ENCODE peak calls at places on chromosomes 11 and 22, in ten cellular contexts. One of them, this sample, is unnamed.

GRCh38 chr11:43687120-43687791 is 6.7 kb downstream of the HSD17B12 start:
- DNase-seq in cardiac muscle cell: peak
- DNase-seq in LNCaP clone FGC: no peak
- DNase-seq in mucosa of descending colon: no peak
- DNase-seq in CD8-positive, alpha-beta T cell: no peak
- DNase-seq in AG04449: no peak
- DNase-seq in A549: no peak
- DNase-seq in endothelial cell of umbilical vein: peak
- DNase-seq in cardiac fibroblast: peak
- DNase-seq in GM06990: no peak
- DNase-seq in this sample: peak

GRCh38 chr11:46290598-46291309 is 13.3 kb downstream of the CREB3L1 start:
- DNase-seq in cardiac muscle cell: peak
- DNase-seq in LNCaP clone FGC: no peak
- DNase-seq in mucosa of descending colon: peak
- DNase-seq in CD8-positive, alpha-beta T cell: no peak
- DNase-seq in AG04449: peak
- DNase-seq in A549: peak
- DNase-seq in endothelial cell of umbilical vein: no peak
- DNase-seq in cardiac fibroblast: peak
- DNase-seq in GM06990: no peak
- DNase-seq in this sample: peak

GRCh38 chr22:40764743-40765441 is 54.3 kb downstream of the SLC25A17 start:
- DNase-seq in cardiac muscle cell: no peak
- DNase-seq in LNCaP clone FGC: no peak
- DNase-seq in mucosa of descending colon: no peak
- DNase-seq in CD8-positive, alpha-beta T cell: peak
- DNase-seq in AG04449: no peak
- DNase-seq in A549: no peak
- DNase-seq in endothelial cell of umbilical vein: no peak
- DNase-seq in cardiac fibroblast: no peak
- DNase-seq in GM06990: peak
- DNase-seq in this sample: no peak

GRCh38 chr11:125167292-125167953 is 2.9 kb downstream of the PKNOX2 start:
- DNase-seq in cardiac muscle cell: peak
- DNase-seq in LNCaP clone FGC: no peak
- DNase-seq in mucosa of descending colon: no peak
- DNase-seq in CD8-positive, alpha-beta T cell: no peak
- DNase-seq in AG04449: no peak
- DNase-seq in A549: no peak
- DNase-seq in endothelial cell of umbilical vein: no peak
- DNase-seq in cardiac fibroblast: peak
- DNase-seq in GM06990: no peak
- DNase-seq in this sample: peak

GRCh38 chr11:59283311-59283710 is 70.6 kb upstream of the MPEG1 start:
- DNase-seq in cardiac muscle cell: no peak
- DNase-seq in LNCaP clone FGC: no peak
- DNase-seq in mucosa of descending colon: no peak
- DNase-seq in CD8-positive, alpha-beta T cell: no peak
- DNase-seq in AG04449: no peak
- DNase-seq in A549: no peak
- DNase-seq in endothelial cell of umbilical vein: no peak
- DNase-seq in cardiac fibroblast: no peak
- DNase-seq in GM06990: no peak
- DNase-seq in this sample: no peak

GRCh38 chr22:37563153-37564081 is 3.1 kb downstream of the CDC42EP1 start:
- DNase-seq in cardiac muscle cell: peak
- DNase-seq in LNCaP clone FGC: no peak
- DNase-seq in mucosa of descending colon: peak
- DNase-seq in CD8-positive, alpha-beta T cell: no peak
- DNase-seq in AG04449: peak
- DNase-seq in A549: peak
- DNase-seq in endothelial cell of umbilical vein: peak
- DNase-seq in cardiac fibroblast: peak
- DNase-seq in GM06990: no peak
- DNase-seq in this sample: peak

GRCh38 chr11:119284344-119285157 is 32.4 kb downstream of the MCAM start:
- DNase-seq in cardiac muscle cell: peak
- DNase-seq in LNCaP clone FGC: peak
- DNase-seq in mucosa of descending colon: no peak
- DNase-seq in CD8-positive, alpha-beta T cell: no peak
- DNase-seq in AG04449: no peak
- DNase-seq in A549: peak
- DNase-seq in endothelial cell of umbilical vein: peak
- DNase-seq in cardiac fibroblast: peak
- DNase-seq in GM06990: no peak
- DNase-seq in this sample: peak

GRCh38 chr11:93481279-93481678 is 61.9 kb downstream of the SMCO4 start:
- DNase-seq in cardiac muscle cell: no peak
- DNase-seq in LNCaP clone FGC: no peak
- DNase-seq in mucosa of descending colon: peak
- DNase-seq in CD8-positive, alpha-beta T cell: no peak
- DNase-seq in AG04449: no peak
- DNase-seq in A549: no peak
- DNase-seq in endothelial cell of umbilical vein: no peak
- DNase-seq in cardiac fibroblast: no peak
- DNase-seq in GM06990: no peak
- DNase-seq in this sample: no peak

GRCh38 chr22:26445577-26446275 is 16.7 kb downstream of the ASPHD2 start:
- DNase-seq in cardiac muscle cell: no peak
- DNase-seq in LNCaP clone FGC: no peak
- DNase-seq in mucosa of descending colon: no peak
- DNase-seq in CD8-positive, alpha-beta T cell: no peak
- DNase-seq in AG04449: no peak
- DNase-seq in A549: no peak
- DNase-seq in endothelial cell of umbilical vein: no peak
- DNase-seq in cardiac fibroblast: no peak
- DNase-seq in GM06990: no peak
- DNase-seq in this sample: no peak

GRCh38 chr11:46260161-46260560 is 17.3 kb upstream of the CREB3L1 start:
- DNase-seq in cardiac muscle cell: no peak
- DNase-seq in LNCaP clone FGC: no peak
- DNase-seq in mucosa of descending colon: peak
- DNase-seq in CD8-positive, alpha-beta T cell: no peak
- DNase-seq in AG04449: no peak
- DNase-seq in A549: no peak
- DNase-seq in endothelial cell of umbilical vein: no peak
- DNase-seq in cardiac fibroblast: no peak
- DNase-seq in GM06990: no peak
- DNase-seq in this sample: no peak

GRCh38 chr11:94149435-94149834 is 20.8 kb downstream of the PANX1 start:
- DNase-seq in cardiac muscle cell: peak
- DNase-seq in LNCaP clone FGC: peak
- DNase-seq in mucosa of descending colon: no peak
- DNase-seq in CD8-positive, alpha-beta T cell: no peak
- DNase-seq in AG04449: peak
- DNase-seq in A549: no peak
- DNase-seq in endothelial cell of umbilical vein: peak
- DNase-seq in cardiac fibroblast: peak
- DNase-seq in GM06990: no peak
- DNase-seq in this sample: peak

GRCh38 chr11:86916330-86916729 is 38.9 kb downstream of the FZD4 start:
- DNase-seq in cardiac muscle cell: peak
- DNase-seq in LNCaP clone FGC: no peak
- DNase-seq in mucosa of descending colon: no peak
- DNase-seq in CD8-positive, alpha-beta T cell: no peak
- DNase-seq in AG04449: no peak
- DNase-seq in A549: peak
- DNase-seq in endothelial cell of umbilical vein: peak
- DNase-seq in cardiac fibroblast: peak
- DNase-seq in GM06990: no peak
- DNase-seq in this sample: peak

GRCh38 chr11:12006552-12007229 is 1.7 kb downstream of the DKK3 start:
- DNase-seq in cardiac muscle cell: no peak
- DNase-seq in LNCaP clone FGC: no peak
- DNase-seq in mucosa of descending colon: no peak
- DNase-seq in CD8-positive, alpha-beta T cell: no peak
- DNase-seq in AG04449: no peak
- DNase-seq in A549: no peak
- DNase-seq in endothelial cell of umbilical vein: no peak
- DNase-seq in cardiac fibroblast: no peak
- DNase-seq in GM06990: no peak
- DNase-seq in this sample: no peak

GRCh38 chr11:12008790-12009616 is 577 bp upstream of the DKK3 start:
- DNase-seq in cardiac muscle cell: peak
- DNase-seq in LNCaP clone FGC: no peak
- DNase-seq in mucosa of descending colon: no peak
- DNase-seq in CD8-positive, alpha-beta T cell: no peak
- DNase-seq in AG04449: no peak
- DNase-seq in A549: peak
- DNase-seq in endothelial cell of umbilical vein: peak
- DNase-seq in cardiac fibroblast: peak
- DNase-seq in GM06990: no peak
- DNase-seq in this sample: no peak

GRCh38 chr11:12009617-12010321 is 1.3 kb upstream of the DKK3 start:
- DNase-seq in cardiac muscle cell: no peak
- DNase-seq in LNCaP clone FGC: no peak
- DNase-seq in mucosa of descending colon: no peak
- DNase-seq in CD8-positive, alpha-beta T cell: no peak
- DNase-seq in AG04449: no peak
- DNase-seq in A549: peak
- DNase-seq in endothelial cell of umbilical vein: no peak
- DNase-seq in cardiac fibroblast: no peak
- DNase-seq in GM06990: no peak
- DNase-seq in this sample: no peak

GRCh38 chr11:12007230-12007593 is 1.2 kb downstream of the DKK3 start:
- DNase-seq in cardiac muscle cell: no peak
- DNase-seq in LNCaP clone FGC: no peak
- DNase-seq in mucosa of descending colon: no peak
- DNase-seq in CD8-positive, alpha-beta T cell: no peak
- DNase-seq in AG04449: no peak
- DNase-seq in A549: no peak
- DNase-seq in endothelial cell of umbilical vein: no peak
- DNase-seq in cardiac fibroblast: no peak
- DNase-seq in GM06990: no peak
- DNase-seq in this sample: no peak

GRCh38 chr11:12007769-12008737 is at the start of gene DKK3:
- DNase-seq in cardiac muscle cell: no peak
- DNase-seq in LNCaP clone FGC: no peak
- DNase-seq in mucosa of descending colon: no peak
- DNase-seq in CD8-positive, alpha-beta T cell: peak
- DNase-seq in AG04449: no peak
- DNase-seq in A549: no peak
- DNase-seq in endothelial cell of umbilical vein: peak
- DNase-seq in cardiac fibroblast: peak
- DNase-seq in GM06990: no peak
- DNase-seq in this sample: no peak
- H3K4me3 ChIP-seq in cardiac muscle cell: peak
- H3K4me3 ChIP-seq in LNCaP clone FGC: no peak
- H3K4me3 ChIP-seq in mucosa of descending colon: no peak
- H3K4me3 ChIP-seq in CD8-positive, alpha-beta T cell: peak
- H3K4me3 ChIP-seq in AG04449: peak
- H3K4me3 ChIP-seq in A549: peak
- H3K4me3 ChIP-seq in endothelial cell of umbilical vein: peak
- H3K4me3 ChIP-seq in cardiac fibroblast: peak
- H3K4me3 ChIP-seq in GM06990: no peak
- H3K4me3 ChIP-seq in this sample: peak

DNA sequence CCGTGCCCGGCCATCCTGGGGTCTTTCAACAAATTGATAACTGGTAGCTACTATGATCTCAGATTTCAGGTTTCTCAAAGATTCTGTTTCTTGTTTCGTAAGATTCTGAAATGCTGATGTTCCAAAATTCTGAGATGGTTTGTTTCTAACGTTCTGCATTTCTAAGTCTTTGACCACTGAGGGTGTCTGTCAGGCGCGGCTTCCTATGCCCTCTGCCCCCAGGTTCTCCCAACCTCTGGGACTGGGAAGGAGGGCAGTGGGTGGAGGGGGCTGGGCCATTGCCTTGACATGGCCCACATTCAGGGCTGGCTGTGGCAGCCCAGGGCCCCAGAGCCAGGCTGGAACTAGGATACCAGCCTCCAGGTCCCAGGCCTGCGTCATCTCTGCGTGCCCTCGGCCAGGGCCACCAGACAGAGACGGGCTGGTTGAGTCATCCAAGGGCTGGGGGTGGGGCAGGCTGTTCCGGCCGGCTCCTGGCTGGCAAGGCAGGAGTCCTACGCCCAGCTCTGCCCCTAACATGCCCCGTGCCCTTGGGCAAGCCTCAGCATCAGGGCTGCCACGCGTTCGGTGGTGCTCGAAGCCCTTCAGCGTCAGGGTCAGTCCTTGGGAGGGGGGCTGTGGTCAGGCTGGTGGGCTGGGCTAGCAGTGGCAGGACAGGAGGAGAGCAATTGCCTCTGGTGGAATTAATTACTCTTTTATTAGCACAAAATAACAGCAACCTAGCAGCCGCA is 5.2 kb downstream of the TMEM134 start:
- DNase-seq in cardiac muscle cell: no peak
- DNase-seq in LNCaP clone FGC: no peak
- DNase-seq in mucosa of descending colon: peak
- DNase-seq in CD8-positive, alpha-beta T cell: no peak
- DNase-seq in AG04449: no peak
- DNase-seq in A549: peak
- DNase-seq in endothelial cell of umbilical vein: no peak
- DNase-seq in cardiac fibroblast: no peak
- DNase-seq in GM06990: no peak
- DNase-seq in this sample: no peak
- H3K4me3 ChIP-seq in cardiac muscle cell: no peak
- H3K4me3 ChIP-seq in LNCaP clone FGC: peak
- H3K4me3 ChIP-seq in mucosa of descending colon: no peak
- H3K4me3 ChIP-seq in CD8-positive, alpha-beta T cell: peak
- H3K4me3 ChIP-seq in AG04449: peak
- H3K4me3 ChIP-seq in A549: peak
- H3K4me3 ChIP-seq in endothelial cell of umbilical vein: peak
- H3K4me3 ChIP-seq in cardiac fibroblast: peak
- H3K4me3 ChIP-seq in GM06990: peak
- H3K4me3 ChIP-seq in this sample: no peak

GRCh38 chr11:110094298-110095073 is 1.3 kb downstream of the ZC3H12C start:
- DNase-seq in cardiac muscle cell: no peak
- DNase-seq in LNCaP clone FGC: no peak
- DNase-seq in mucosa of descending colon: no peak
- DNase-seq in CD8-positive, alpha-beta T cell: no peak
- DNase-seq in AG04449: no peak
- DNase-seq in A549: no peak
- DNase-seq in endothelial cell of umbilical vein: peak
- DNase-seq in cardiac fibroblast: no peak
- DNase-seq in GM06990: no peak
- DNase-seq in this sample: no peak
- H3K4me3 ChIP-seq in cardiac muscle cell: peak
- H3K4me3 ChIP-seq in LNCaP clone FGC: no peak
- H3K4me3 ChIP-seq in mucosa of descending colon: no peak
- H3K4me3 ChIP-seq in CD8-positive, alpha-beta T cell: no peak
- H3K4me3 ChIP-seq in AG04449: peak
- H3K4me3 ChIP-seq in A549: peak
- H3K4me3 ChIP-seq in endothelial cell of umbilical vein: peak
- H3K4me3 ChIP-seq in cardiac fibroblast: peak
- H3K4me3 ChIP-seq in GM06990: peak
- H3K4me3 ChIP-seq in this sample: peak

DNA sequence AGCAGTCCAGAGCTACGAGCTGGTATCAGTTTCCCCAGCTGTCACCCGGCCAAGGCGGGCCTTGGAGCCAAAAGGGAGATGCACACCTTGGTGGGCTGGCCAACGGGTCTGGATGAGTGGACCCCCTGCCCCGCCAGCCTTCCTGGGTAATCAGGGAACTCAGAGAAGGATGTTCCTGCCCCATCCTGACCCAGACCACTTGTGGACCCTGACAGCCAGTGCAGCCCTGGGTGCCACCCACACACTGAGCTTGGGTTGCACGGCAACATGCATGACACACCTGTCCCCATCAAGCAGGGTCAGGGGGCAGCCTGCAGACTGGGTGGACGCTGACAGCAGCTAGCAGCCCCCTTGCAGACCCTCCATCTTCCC is 8.6 kb downstream of the SLC25A1 start:
- DNase-seq in cardiac muscle cell: no peak
- DNase-seq in LNCaP clone FGC: no peak
- DNase-seq in mucosa of descending colon: peak
- DNase-seq in CD8-positive, alpha-beta T cell: no peak
- DNase-seq in AG04449: no peak
- DNase-seq in A549: no peak
- DNase-seq in endothelial cell of umbilical vein: no peak
- DNase-seq in cardiac fibroblast: no peak
- DNase-seq in GM06990: no peak
- DNase-seq in this sample: no peak
- H3K4me3 ChIP-seq in cardiac muscle cell: no peak
- H3K4me3 ChIP-seq in LNCaP clone FGC: no peak
- H3K4me3 ChIP-seq in mucosa of descending colon: no peak
- H3K4me3 ChIP-seq in CD8-positive, alpha-beta T cell: no peak
- H3K4me3 ChIP-seq in AG04449: no peak
- H3K4me3 ChIP-seq in A549: no peak
- H3K4me3 ChIP-seq in endothelial cell of umbilical vein: no peak
- H3K4me3 ChIP-seq in cardiac fibroblast: no peak
- H3K4me3 ChIP-seq in GM06990: no peak
- H3K4me3 ChIP-seq in this sample: peak